ENCODE peak calls at places on chromosomes 4 and X, in six cellular contexts. One of them, this sample, is unnamed.
A peak's percentile ranks its signal among the peaks of the same experiment; 100 is the strongest.

GRCh38 chr4:10454726-10455125 is 2.5 kb downstream of the ZNF518B start:
- DNase-seq in activated CD8-positive, alpha-beta memory T cell treated with anti-CD3 and anti-CD28 coated beads for 48 hours: no peak
- DNase-seq in breast epithelium: no peak
- DNase-seq in ELF-1: no peak
- DNase-seq in BE2C: no peak
- DNase-seq in GM23248: no peak
- DNase-seq in this sample: no peak

GRCh38 chrX:9786839-9787635 is 808 bp downstream of the SHROOM2 start:
- DNase-seq in activated CD8-positive, alpha-beta memory T cell treated with anti-CD3 and anti-CD28 coated beads for 48 hours: no peak
- DNase-seq in breast epithelium: no peak
- DNase-seq in ELF-1: peak; percentile 64
- DNase-seq in BE2C: no peak
- DNase-seq in GM23248: no peak
- DNase-seq in this sample: no peak

GRCh38 chr4:19473569-19473968 is 778.1 kb upstream of the SLIT2 start:
- DNase-seq in activated CD8-positive, alpha-beta memory T cell treated with anti-CD3 and anti-CD28 coated beads for 48 hours: no peak
- DNase-seq in breast epithelium: no peak
- DNase-seq in ELF-1: no peak
- DNase-seq in BE2C: no peak
- DNase-seq in GM23248: no peak
- DNase-seq in this sample: no peak

GRCh38 chrX:150902434-150903109 is 4.1 kb upstream of the CD99L2 start:
- DNase-seq in activated CD8-positive, alpha-beta memory T cell treated with anti-CD3 and anti-CD28 coated beads for 48 hours: no peak
- DNase-seq in breast epithelium: no peak
- DNase-seq in ELF-1: peak; percentile 98
- DNase-seq in BE2C: no peak
- DNase-seq in GM23248: no peak
- DNase-seq in this sample: no peak

GRCh38 chr4:158163941-158164665 is 8.7 kb downstream of the GASK1B start:
- DNase-seq in activated CD8-positive, alpha-beta memory T cell treated with anti-CD3 and anti-CD28 coated beads for 48 hours: no peak
- DNase-seq in breast epithelium: no peak
- DNase-seq in ELF-1: no peak
- DNase-seq in BE2C: no peak
- DNase-seq in GM23248: no peak
- DNase-seq in this sample: no peak

GRCh38 chrX:103220511-103221406 is 5.9 kb downstream of the BEX4 start:
- DNase-seq in activated CD8-positive, alpha-beta memory T cell treated with anti-CD3 and anti-CD28 coated beads for 48 hours: no peak
- DNase-seq in breast epithelium: peak; percentile 49
- DNase-seq in ELF-1: peak; percentile 53
- DNase-seq in BE2C: no peak
- DNase-seq in GM23248: no peak
- DNase-seq in this sample: no peak

GRCh38 chr4:15375707-15376106 is 52.1 kb upstream of the C1QTNF7 start:
- DNase-seq in activated CD8-positive, alpha-beta memory T cell treated with anti-CD3 and anti-CD28 coated beads for 48 hours: no peak
- DNase-seq in breast epithelium: no peak
- DNase-seq in ELF-1: no peak
- DNase-seq in BE2C: no peak
- DNase-seq in GM23248: no peak
- DNase-seq in this sample: no peak

GRCh38 chrX:75229774-75230173 is 44.1 kb upstream of the UPRT start:
- DNase-seq in activated CD8-positive, alpha-beta memory T cell treated with anti-CD3 and anti-CD28 coated beads for 48 hours: no peak
- DNase-seq in breast epithelium: no peak
- DNase-seq in ELF-1: peak; percentile 85
- DNase-seq in BE2C: no peak
- DNase-seq in GM23248: no peak
- DNase-seq in this sample: no peak

GRCh38 chrX:55908685-55909212 is 191.2 kb downstream of the RRAGB start:
- DNase-seq in activated CD8-positive, alpha-beta memory T cell treated with anti-CD3 and anti-CD28 coated beads for 48 hours: no peak
- DNase-seq in breast epithelium: no peak
- DNase-seq in ELF-1: peak; percentile 79
- DNase-seq in BE2C: no peak
- DNase-seq in GM23248: peak; percentile 35
- DNase-seq in this sample: no peak

GRCh38 chr4:146648384-146648783 is 9.7 kb downstream of the POU4F2 start:
- DNase-seq in activated CD8-positive, alpha-beta memory T cell treated with anti-CD3 and anti-CD28 coated beads for 48 hours: no peak
- DNase-seq in breast epithelium: no peak
- DNase-seq in ELF-1: peak; percentile 79
- DNase-seq in BE2C: no peak
- DNase-seq in GM23248: no peak
- DNase-seq in this sample: no peak

GRCh38 chr4:105548483-105548882 is 3.9 kb upstream of the ARHGEF38 start:
- DNase-seq in activated CD8-positive, alpha-beta memory T cell treated with anti-CD3 and anti-CD28 coated beads for 48 hours: no peak
- DNase-seq in breast epithelium: no peak
- DNase-seq in ELF-1: no peak
- DNase-seq in BE2C: no peak
- DNase-seq in GM23248: no peak
- DNase-seq in this sample: no peak

GRCh38 chr4:101158136-101158485 is 189.2 kb downstream of the PPP3CA start:
- DNase-seq in activated CD8-positive, alpha-beta memory T cell treated with anti-CD3 and anti-CD28 coated beads for 48 hours: no peak
- DNase-seq in breast epithelium: no peak
- DNase-seq in ELF-1: no peak
- DNase-seq in BE2C: peak; percentile 45
- DNase-seq in GM23248: peak; percentile 73
- DNase-seq in this sample: no peak

GRCh38 chr4:90444904-90445303 is 317.7 kb downstream of the CCSER1 start:
- DNase-seq in activated CD8-positive, alpha-beta memory T cell treated with anti-CD3 and anti-CD28 coated beads for 48 hours: no peak
- DNase-seq in breast epithelium: no peak
- DNase-seq in ELF-1: no peak
- DNase-seq in BE2C: no peak
- DNase-seq in GM23248: no peak
- DNase-seq in this sample: no peak

GRCh38 chrX:129631850-129632249 is 22.9 kb downstream of the APLN start:
- DNase-seq in activated CD8-positive, alpha-beta memory T cell treated with anti-CD3 and anti-CD28 coated beads for 48 hours: no peak
- DNase-seq in breast epithelium: no peak
- DNase-seq in ELF-1: no peak
- DNase-seq in BE2C: no peak
- DNase-seq in GM23248: peak; percentile 31
- DNase-seq in this sample: no peak

GRCh38 chrX:76148011-76148665 is 24.7 kb upstream of the PBDC1 start:
- DNase-seq in activated CD8-positive, alpha-beta memory T cell treated with anti-CD3 and anti-CD28 coated beads for 48 hours: no peak
- DNase-seq in breast epithelium: no peak
- DNase-seq in ELF-1: peak; percentile 15
- DNase-seq in BE2C: no peak
- DNase-seq in GM23248: peak; percentile 55
- DNase-seq in this sample: no peak

GRCh38 chr4:97585274-97585673 is 558.0 kb downstream of the STPG2 start:
- DNase-seq in activated CD8-positive, alpha-beta memory T cell treated with anti-CD3 and anti-CD28 coated beads for 48 hours: no peak
- DNase-seq in breast epithelium: no peak
- DNase-seq in ELF-1: no peak
- DNase-seq in BE2C: no peak
- DNase-seq in GM23248: no peak
- DNase-seq in this sample: no peak

GRCh38 chr4:138111462-138112000 is 130.6 kb downstream of the SLC7A11 start:
- DNase-seq in activated CD8-positive, alpha-beta memory T cell treated with anti-CD3 and anti-CD28 coated beads for 48 hours: no peak
- DNase-seq in breast epithelium: no peak
- DNase-seq in ELF-1: peak; percentile 90
- DNase-seq in BE2C: no peak
- DNase-seq in GM23248: peak; percentile 70
- DNase-seq in this sample: no peak

GRCh38 chr4:33090910-33091309 is 2370.7 kb downstream of the PCDH7 start:
- DNase-seq in activated CD8-positive, alpha-beta memory T cell treated with anti-CD3 and anti-CD28 coated beads for 48 hours: no peak
- DNase-seq in breast epithelium: no peak
- DNase-seq in ELF-1: no peak
- DNase-seq in BE2C: no peak
- DNase-seq in GM23248: peak; percentile 10
- DNase-seq in this sample: no peak